ENCODE peak calls at places on chromosomes 4 and X, in four cellular contexts. D, L, E and W are unnamed samples.

GRCh38 chrX:3415011-3415410 is 68.6 kb upstream of the MXRA5 start:
- DNase-seq in D (no peak), L (no peak), E (no peak), W (no peak)

GRCh38 chrX:70494441-70494840 is 49.8 kb downstream of the DLG3 start:
- DNase-seq in D (no peak), L (no peak), E (no peak), W (no peak)

GRCh38 chrX:127138218-127138617 is 318.7 kb downstream of the PRR32 start:
- DNase-seq in D (no peak), L (no peak), E (no peak), W (no peak)

GRCh38 chrX:102832661-102833060 is 104.4 kb upstream of the RAB40AL start:
- DNase-seq in D (no peak), L (no peak), E (no peak), W (peak)

GRCh38 chrX:149527705-149528104 is 13.1 kb upstream of the EOLA1 start:
- DNase-seq in D (no peak), L (no peak), E (no peak), W (no peak)

GRCh38 chr4:97720869-97721432 is 422.3 kb downstream of the STPG2 start:
- DNase-seq in D (peak), L (no peak), E (no peak), W (no peak)

GRCh38 chr4:125445525-125445924 is 130.8 kb downstream of the FAT4 start:
- DNase-seq in D (no peak), L (no peak), E (no peak), W (no peak)

GRCh38 chr4:139606600-139607301 is 50.7 kb upstream of the SETD7 start:
- DNase-seq in D (no peak), L (no peak), E (no peak), W (no peak)

GRCh38 chrX:152897216-152898144 is at the start of gene ZNF185:
- DNase-seq in D (no peak), L (no peak), E (no peak), W (peak)

GRCh38 chr4:119106036-119107000 is 29.3 kb upstream of the MYOZ2 start:
- DNase-seq in D (no peak), L (no peak), E (no peak), W (no peak)

GRCh38 chr4:27121830-27122229 is 261.2 kb downstream of the STIM2 start:
- DNase-seq in D (no peak), L (no peak), E (no peak), W (no peak)

GRCh38 chr4:145935253-145936141 is 3.1 kb downstream of the ZNF827 start:
- DNase-seq in D (no peak), L (peak), E (peak), W (no peak)

GRCh38 chrX:11407331-11408110 is 114.3 kb downstream of the AMELX start:
- DNase-seq in D (no peak), L (no peak), E (no peak), W (no peak)

GRCh38 chr4:121950212-121950679 is 1.6 kb downstream of the TRPC3 start:
- DNase-seq in D (peak), L (peak), E (no peak), W (no peak)

GRCh38 chr4:102713096-102713495 is 47.7 kb downstream of the MANBA start:
- DNase-seq in D (no peak), L (no peak), E (no peak), W (no peak)

GRCh38 chrX:153969904-153970397 is 1.7 kb downstream of the HCFC1 start:
- DNase-seq in D (no peak), L (no peak), E (no peak), W (no peak)

GRCh38 chrX:153971632-153972367 is at the start of gene HCFC1:
- DNase-seq in D (peak), L (peak), E (peak), W (peak)

GRCh38 chrX:153970398-153971123 is 1.1 kb downstream of the HCFC1 start:
- DNase-seq in D (no peak), L (peak), E (no peak), W (no peak)

GRCh38 chrX:153972368-153973126 is at the start of gene TMEM187:
- DNase-seq in D (peak), L (peak), E (peak), W (peak)

DNA sequence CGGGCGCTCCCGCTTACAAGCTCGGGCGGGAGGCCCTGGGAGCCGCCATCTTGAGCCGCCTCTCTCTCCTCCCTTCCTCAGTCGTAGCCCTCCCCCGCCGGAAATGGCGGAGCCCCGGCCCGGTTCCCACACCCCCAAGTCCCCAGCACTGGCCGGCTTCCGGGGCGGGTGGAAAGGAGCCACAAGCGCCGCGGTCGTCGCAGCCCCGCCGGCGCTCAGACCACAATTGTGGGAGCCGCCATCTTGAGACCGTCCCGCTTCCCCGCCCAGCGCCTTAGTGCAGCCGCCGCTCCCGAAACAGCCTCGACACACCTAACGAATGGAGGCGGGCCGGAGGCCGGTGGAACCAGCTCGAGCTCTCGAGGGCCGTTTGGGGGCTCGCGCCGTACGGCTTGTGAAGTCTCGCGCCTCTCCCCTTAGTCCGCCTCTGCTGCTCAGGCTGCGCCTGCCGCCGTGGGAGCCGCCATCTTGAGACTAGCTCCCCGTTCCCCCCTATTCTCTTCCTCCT is 440 bp downstream of the HCFC1 start:
- DNase-seq in D (peak), L (peak), E (peak), W (peak)
- TF ChIP-seq POLR2A in D (no peak), L (peak), E (peak), W (peak)

DNA sequence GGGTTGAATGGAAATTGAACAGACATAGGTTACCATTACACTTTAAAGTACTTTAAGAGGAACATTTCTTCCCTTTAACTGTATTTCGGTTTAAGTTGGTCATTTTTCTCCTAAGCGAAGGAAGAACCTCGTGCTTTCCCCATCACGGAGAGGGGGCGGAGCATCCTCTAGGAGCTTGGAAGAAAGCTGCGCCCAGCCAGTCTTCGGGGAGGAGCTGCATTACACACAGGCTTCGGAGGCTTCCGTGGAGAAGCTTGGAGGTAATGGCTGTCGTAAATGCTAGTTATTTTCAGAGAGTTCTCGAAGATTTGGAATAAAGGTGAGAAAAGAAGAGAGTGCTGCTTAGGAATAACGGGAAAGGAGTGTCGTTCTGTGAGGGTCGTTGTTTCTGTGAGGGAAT is at the start of gene PWWP3B:
- DNase-seq in D (peak), L (peak), E (no peak), W (no peak)
- TF ChIP-seq POLR2A in D (peak), L (peak), E (no peak), W (no peak)

GRCh38 chr4:845836-846251 is 19.9 kb upstream of the CPLX1 start:
- DNase-seq in D (no peak), L (no peak), E (no peak), W (no peak)
- TF ChIP-seq POLR2A in D (no peak), L (no peak), E (no peak), W (no peak)

GRCh38 chr4:54233128-54233696 is 4.1 kb downstream of the PDGFRA start:
- DNase-seq in D (peak), L (peak), E (no peak), W (peak)
- TF ChIP-seq POLR2A in D (no peak), L (no peak), E (no peak), W (no peak)

GRCh38 chr4:42656986-42657792 is at the start of gene ATP8A1:
- DNase-seq in D (peak), L (peak), E (no peak), W (peak)
- TF ChIP-seq POLR2A in D (peak), L (peak), E (peak), W (peak)

DNA sequence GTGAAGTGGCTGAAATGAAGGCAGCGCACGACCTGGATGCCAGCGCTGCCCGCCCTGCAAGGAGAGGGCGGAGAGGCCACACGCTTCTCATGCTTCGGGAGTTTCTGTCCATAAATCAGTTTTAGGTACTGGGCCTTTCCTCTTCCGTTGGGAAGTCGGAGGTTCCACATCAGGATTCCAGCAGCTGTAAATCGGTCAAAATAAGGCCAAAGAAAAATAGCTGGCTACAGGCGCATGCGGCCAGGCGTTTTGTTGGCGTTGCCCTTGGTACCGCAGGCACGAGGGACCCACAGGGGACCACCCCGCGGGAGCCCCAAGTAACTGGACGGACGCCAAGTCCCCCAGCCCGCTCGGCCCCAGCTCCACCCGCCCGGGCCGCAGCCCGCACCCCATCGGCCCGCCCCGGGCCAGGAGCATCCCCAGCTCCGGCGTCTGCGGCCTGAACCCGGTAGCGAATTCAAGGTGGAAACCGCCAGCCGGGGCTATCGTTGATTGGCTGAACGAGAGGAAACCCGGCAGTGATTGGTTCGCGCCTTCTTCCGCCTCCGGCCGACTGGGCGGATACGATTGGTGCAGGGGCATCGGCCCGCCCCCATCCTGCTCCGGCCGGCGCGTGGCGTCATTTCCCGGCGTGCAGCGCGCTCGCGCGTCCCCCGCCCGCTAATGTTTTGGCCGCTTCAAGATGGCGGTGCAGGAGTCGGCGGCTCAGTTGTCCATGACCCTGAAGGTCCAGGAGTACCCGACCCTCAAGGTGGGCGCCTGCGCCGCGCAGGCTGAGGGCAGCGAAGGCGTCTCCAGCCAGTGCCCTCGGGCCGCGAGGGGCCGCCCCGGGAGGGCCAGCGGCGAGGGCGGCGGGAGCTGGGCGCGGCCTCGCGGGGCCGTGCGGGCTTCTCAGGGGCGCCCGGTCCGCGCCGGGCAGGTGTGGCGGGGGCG is at the start of gene MAEA:
- DNase-seq in D (peak), L (peak), E (peak), W (peak)
- TF ChIP-seq POLR2A in D (peak), L (peak), E (peak), W (peak)

GRCh38 chr4:144709159-144709558 is 63.2 kb downstream of the HHIP start:
- DNase-seq in D (peak), L (no peak), E (no peak), W (peak)
- TF ChIP-seq POLR2A in D (no peak), L (no peak), E (no peak), W (no peak)